ENCODE peak calls at places on chromosome 2, in eight cellular contexts. P is AG04450; I is CD8-positive, alpha-beta memory T cell; T is A549; L is ascending aorta; K is AG09309; Z is GM12865; R is aorta. D is an unnamed sample.

GRCh38 chr2:61017556-61018318 is at the start of the genes PEX13 and PUS10:
- DNase-seq in I (peak; percentile 43), R (peak; percentile 82), K (no peak), Z (peak; percentile 80), L (peak; percentile 27), P (peak; percentile 26), T (peak; percentile 90), D (peak; percentile 26)

GRCh38 chr2:44392338-44392943 is 30.7 kb downstream of the CAMKMT start:
- DNase-seq in K (no peak), L (no peak), P (no peak), R (peak; percentile 54), Z (peak; percentile 45), I (peak; percentile 20), T (peak; percentile 35), D (peak; percentile 1)

GRCh38 chr2:165794520-165794882 is 454 bp upstream of the GALNT3 start:
- DNase-seq in R (peak; percentile 51), I (peak; percentile 44), K (no peak), Z (peak; percentile 87), P (no peak), T (no peak), L (no peak), D (peak; percentile 62)

GRCh38 chr2:39411186-39411944 is 25.7 kb downstream of the MAP4K3 start:
- DNase-seq in K (no peak), Z (no peak), I (no peak), T (peak; percentile 57), P (peak; percentile 81), L (no peak), R (no peak), D (no peak)

GRCh38 chr2:96608459-96609455 is 29.4 kb downstream of the KANSL3 start:
- DNase-seq in T (peak; percentile 85), I (no peak), L (no peak), P (peak; percentile 21), R (no peak), Z (peak; percentile 7), K (no peak), D (no peak)

GRCh38 chr2:82478641-82479040 is 1980.4 kb downstream of the SUCLG1 start:
- DNase-seq in I (no peak), R (no peak), L (no peak), Z (no peak), P (no peak), T (no peak), K (no peak), D (no peak)

GRCh38 chr2:100124746-100125145 is 17.6 kb downstream of the AFF3 start:
- DNase-seq in L (no peak), Z (no peak), T (peak; percentile 4), P (no peak), I (no peak), K (no peak), R (no peak), D (no peak)

GRCh38 chr2:36577884-36578283 is 20.1 kb downstream of the FEZ2 start:
- DNase-seq in R (no peak), Z (no peak), L (no peak), I (no peak), K (no peak), P (no peak), T (no peak), D (no peak)

GRCh38 chr2:201929627-201930026 is 104.0 kb upstream of the FZD7 start:
- DNase-seq in I (no peak), P (no peak), R (no peak), T (no peak), K (no peak), L (no peak), Z (no peak), D (no peak)

GRCh38 chr2:70690846-70691245 is 77.2 kb downstream of the ADD2 start:
- DNase-seq in Z (no peak), I (no peak), R (no peak), P (no peak), K (no peak), L (no peak), T (no peak), D (no peak)

GRCh38 chr2:27175330-27175729 is 26.5 kb downstream of the TCF23 start:
- DNase-seq in K (no peak), L (no peak), T (no peak), R (peak; percentile 53), Z (no peak), P (no peak), I (no peak), D (no peak)

GRCh38 chr2:27164960-27165763 is 16.4 kb downstream of the TCF23 start:
- DNase-seq in L (no peak), K (no peak), R (no peak), Z (peak; percentile 58), I (no peak), P (no peak), T (no peak), D (no peak)

GRCh38 chr2:27174638-27175037 is 25.8 kb downstream of the TCF23 start:
- DNase-seq in R (no peak), K (no peak), I (no peak), T (no peak), Z (peak; percentile 32), P (no peak), L (no peak), D (no peak)

GRCh38 chr2:27171351-27171848 is 22.6 kb downstream of the TCF23 start:
- DNase-seq in T (no peak), L (no peak), K (no peak), I (no peak), P (no peak), R (no peak), Z (no peak), D (no peak)

DNA sequence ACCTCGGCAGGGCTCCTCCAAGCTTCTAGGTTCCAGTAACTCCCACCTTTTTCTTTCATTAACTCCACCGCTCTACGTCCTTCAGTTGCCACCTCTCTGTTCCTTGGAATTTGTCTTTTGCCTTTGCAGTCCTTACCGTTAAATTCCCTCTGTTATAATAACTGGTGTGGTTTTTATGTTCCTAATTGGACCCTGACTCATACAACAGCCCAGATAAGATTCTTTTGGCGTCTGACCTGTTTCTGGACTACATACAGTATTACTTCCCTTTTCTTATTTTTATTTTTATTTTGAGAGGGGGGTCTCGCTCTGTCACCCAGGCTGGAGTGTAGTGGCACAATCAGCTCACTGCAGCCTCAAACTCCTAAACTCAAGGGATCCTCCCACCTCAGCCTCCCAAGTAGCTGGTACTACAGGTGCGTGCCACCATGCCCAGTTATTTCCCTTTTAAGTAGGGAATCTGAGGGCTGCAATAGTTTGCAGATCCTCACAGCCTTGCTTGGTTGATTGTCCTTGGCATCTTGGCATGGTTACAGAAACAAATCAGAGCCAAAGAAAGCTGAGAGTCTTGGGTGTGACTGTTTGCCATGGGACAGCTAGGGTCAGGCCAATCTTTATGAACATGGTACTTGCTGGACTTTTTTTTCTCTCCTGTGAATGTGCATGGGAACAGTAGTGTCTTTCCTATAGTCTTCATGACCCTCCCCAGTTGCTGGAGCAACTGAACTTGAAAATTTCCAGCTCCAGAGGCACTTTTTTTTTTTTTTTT is 21.9 kb downstream of the TCF23 start:
- DNase-seq in T (no peak), P (no peak), R (no peak), Z (no peak), K (no peak), I (no peak), L (no peak), D (no peak)
- H3K4me3 ChIP-seq in T (no peak overlapping the region), P (no peak overlapping the region), R (no peak overlapping the region), Z (no peak overlapping the region), K (no peak overlapping the region), I (no peak overlapping the region), L (no peak overlapping the region), D (no peak overlapping the region)

DNA sequence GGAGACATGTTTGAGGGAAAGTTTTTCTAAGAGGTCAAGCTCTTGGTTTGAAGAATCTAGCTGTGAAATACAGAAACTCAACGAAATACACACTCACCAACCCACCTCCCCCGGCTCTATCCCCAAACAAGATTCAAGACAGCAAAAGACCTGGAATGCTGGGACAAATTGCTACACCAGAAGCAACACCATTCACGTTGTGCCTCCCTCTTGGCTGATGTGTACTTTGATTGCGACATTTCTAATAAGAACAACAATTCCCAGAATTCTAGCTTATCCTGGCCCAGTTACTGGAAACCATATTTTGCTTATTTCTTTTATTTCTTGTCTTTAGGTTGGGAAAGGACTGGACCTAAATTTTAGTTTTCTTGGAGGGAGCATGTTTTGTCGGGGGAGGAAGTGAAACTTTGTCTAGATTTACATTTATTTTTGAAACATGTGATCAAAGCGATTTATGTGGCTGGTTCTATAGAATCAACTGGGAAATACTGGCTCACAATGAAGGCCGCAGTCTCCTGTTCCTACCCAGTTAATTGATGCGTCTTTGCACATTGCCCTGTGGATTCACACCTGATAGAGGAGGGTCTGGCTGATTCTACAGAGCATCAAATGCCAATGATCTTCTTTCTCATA is 29.6 kb upstream of the LPIN1 start:
- DNase-seq in K (no peak), T (no peak), R (no peak), I (no peak), P (no peak), Z (no peak), L (no peak), D (no peak)
- H3K4me3 ChIP-seq in K (no peak overlapping the region), T (no peak overlapping the region), R (no peak overlapping the region), I (no peak overlapping the region), P (no peak overlapping the region), Z (no peak overlapping the region), L (no peak overlapping the region), D (no peak overlapping the region)

DNA sequence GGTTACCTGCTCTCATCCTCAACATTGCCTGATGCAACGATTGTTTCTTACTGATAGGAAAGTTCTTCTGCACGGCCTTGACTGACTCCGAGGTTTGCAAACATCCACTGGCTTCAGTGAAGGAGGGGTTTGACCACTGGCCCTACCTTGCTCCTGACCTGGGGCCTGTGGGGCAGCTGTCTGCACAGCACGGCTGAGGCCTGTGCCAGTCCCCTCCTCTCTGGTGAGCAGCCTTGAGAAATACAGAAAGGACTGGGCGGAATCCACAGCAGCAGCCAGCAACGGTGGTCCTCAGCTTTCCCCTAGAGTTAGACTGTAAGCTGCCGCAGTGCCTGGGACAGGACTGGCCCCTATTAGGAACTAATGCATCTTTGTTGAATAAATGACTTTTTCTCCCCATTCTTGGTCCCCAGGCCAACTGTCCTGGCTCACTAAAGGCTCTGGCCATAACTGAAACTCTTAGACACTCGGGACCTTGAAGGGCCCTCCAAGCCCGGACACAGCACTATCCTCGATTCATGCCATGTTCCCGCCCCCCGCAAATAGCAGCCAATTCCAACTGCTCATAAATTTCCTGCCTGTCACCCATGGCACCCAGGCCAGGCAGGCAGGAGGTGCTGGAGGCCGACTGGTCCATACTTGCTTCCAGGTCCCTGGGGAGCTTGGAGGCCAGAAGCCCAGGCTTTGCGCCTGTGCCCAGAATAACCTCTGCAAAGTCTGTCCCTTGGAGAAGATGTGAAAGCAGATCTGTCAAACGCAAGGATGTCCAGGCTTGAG is 26.7 kb downstream of the ATOH8 start:
- DNase-seq in I (no peak), P (no peak), L (no peak), R (peak; percentile 85), K (no peak), Z (no peak), T (no peak), D (no peak)
- H3K4me3 ChIP-seq in I (no peak overlapping the region), P (no peak overlapping the region), L (no peak overlapping the region), R (no peak overlapping the region), K (no peak overlapping the region), Z (no peak overlapping the region), T (no peak overlapping the region), D (no peak overlapping the region)

GRCh38 chr2:119523383-119523958 is 812 bp downstream of the SCTR start:
- DNase-seq in P (no peak), Z (no peak), L (no peak), R (no peak), I (no peak), T (no peak), K (no peak), D (no peak)
- H3K4me3 ChIP-seq in P (no peak overlapping the region), Z (no peak overlapping the region), L (peak overlapping the region; percentile 34), R (no peak overlapping the region), I (no peak overlapping the region), T (peak overlapping the region; percentile 24), K (no peak overlapping the region), D (no peak overlapping the region)

D was measured in Jurkat, Clone E6-1.